ENCODE peak calls at places on chromosomes 1 and 21, in eight cellular contexts. One of them, this sample, is unnamed.

GRCh38 chr1:67126111-67126746 is 8.5 kb downstream of the C1orf141 start:
- DNase-seq in prostate gland: no peak
- DNase-seq in heart left ventricle: no peak
- DNase-seq in tibial artery: no peak
- DNase-seq in HCT116: no peak
- DNase-seq in ovary: no peak
- DNase-seq in cardiac muscle cell: peak; percentile 43
- DNase-seq in AG04450: no peak
- DNase-seq in this sample: no peak

GRCh38 chr1:100390507-100390906 is 38.2 kb downstream of the CDC14A start:
- DNase-seq in prostate gland: no peak
- DNase-seq in heart left ventricle: no peak
- DNase-seq in tibial artery: no peak
- DNase-seq in HCT116: no peak
- DNase-seq in ovary: no peak
- DNase-seq in cardiac muscle cell: no peak
- DNase-seq in AG04450: no peak
- DNase-seq in this sample: no peak

GRCh38 chr1:23559985-23560755 is 869 bp upstream of the ID3 start:
- DNase-seq in prostate gland: no peak
- DNase-seq in heart left ventricle: no peak
- DNase-seq in tibial artery: no peak
- DNase-seq in HCT116: no peak
- DNase-seq in ovary: no peak
- DNase-seq in cardiac muscle cell: peak; percentile 48
- DNase-seq in AG04450: no peak
- DNase-seq in this sample: no peak

GRCh38 chr21:14773777-14774345 is 227.7 kb upstream of the SAMSN1 start:
- DNase-seq in prostate gland: no peak
- DNase-seq in heart left ventricle: peak; percentile 32
- DNase-seq in tibial artery: peak; percentile 66
- DNase-seq in HCT116: peak; percentile 29
- DNase-seq in ovary: no peak
- DNase-seq in cardiac muscle cell: peak; percentile 46
- DNase-seq in AG04450: no peak
- DNase-seq in this sample: no peak

GRCh38 chr1:94527447-94528031 is 14.0 kb downstream of the F3 start:
- DNase-seq in prostate gland: no peak
- DNase-seq in heart left ventricle: no peak
- DNase-seq in tibial artery: no peak
- DNase-seq in HCT116: peak; percentile 44
- DNase-seq in ovary: no peak
- DNase-seq in cardiac muscle cell: peak; percentile 45
- DNase-seq in AG04450: no peak
- DNase-seq in this sample: no peak

GRCh38 chr1:205630241-205630640 is 1.6 kb downstream of the ELK4 start:
- DNase-seq in prostate gland: no peak
- DNase-seq in heart left ventricle: no peak
- DNase-seq in tibial artery: no peak
- DNase-seq in HCT116: no peak
- DNase-seq in ovary: no peak
- DNase-seq in cardiac muscle cell: peak; percentile 47
- DNase-seq in AG04450: no peak
- DNase-seq in this sample: no peak

GRCh38 chr21:42238185-42238934 is 19.4 kb downstream of the ABCG1 start:
- DNase-seq in prostate gland: no peak
- DNase-seq in heart left ventricle: no peak
- DNase-seq in tibial artery: no peak
- DNase-seq in HCT116: no peak
- DNase-seq in ovary: no peak
- DNase-seq in cardiac muscle cell: no peak
- DNase-seq in AG04450: no peak
- DNase-seq in this sample: peak; percentile 2

GRCh38 chr1:108190686-108191416 is 9.3 kb downstream of the SLC25A24 start:
- DNase-seq in prostate gland: no peak
- DNase-seq in heart left ventricle: no peak
- DNase-seq in tibial artery: no peak
- DNase-seq in HCT116: no peak
- DNase-seq in ovary: no peak
- DNase-seq in cardiac muscle cell: no peak
- DNase-seq in AG04450: no peak
- DNase-seq in this sample: no peak

GRCh38 chr21:33993286-33994231 is 78.0 kb upstream of the ATP5PO start:
- DNase-seq in prostate gland: no peak
- DNase-seq in heart left ventricle: no peak
- DNase-seq in tibial artery: peak; percentile 33
- DNase-seq in HCT116: no peak
- DNase-seq in ovary: no peak
- DNase-seq in cardiac muscle cell: no peak
- DNase-seq in AG04450: no peak
- DNase-seq in this sample: no peak

GRCh38 chr1:155218854-155219591 is 10.5 kb downstream of the MTX1 start:
- DNase-seq in prostate gland: peak; percentile 51
- DNase-seq in heart left ventricle: no peak
- DNase-seq in tibial artery: peak; percentile 54
- DNase-seq in HCT116: peak; percentile 71
- DNase-seq in ovary: no peak
- DNase-seq in cardiac muscle cell: peak; percentile 79
- DNase-seq in AG04450: no peak
- DNase-seq in this sample: no peak

GRCh38 chr1:221849897-221850296 is 108.0 kb upstream of the DUSP10 start:
- DNase-seq in prostate gland: no peak
- DNase-seq in heart left ventricle: no peak
- DNase-seq in tibial artery: no peak
- DNase-seq in HCT116: no peak
- DNase-seq in ovary: no peak
- DNase-seq in cardiac muscle cell: no peak
- DNase-seq in AG04450: no peak
- DNase-seq in this sample: no peak
- H3K4me3 ChIP-seq in prostate gland: no peak overlapping the region
- H3K4me3 ChIP-seq in heart left ventricle: no peak overlapping the region
- H3K4me3 ChIP-seq in tibial artery: no peak overlapping the region
- H3K4me3 ChIP-seq in HCT116: no peak overlapping the region
- H3K4me3 ChIP-seq in ovary: no peak overlapping the region
- H3K4me3 ChIP-seq in cardiac muscle cell: no peak overlapping the region
- H3K4me3 ChIP-seq in AG04450: no peak overlapping the region
- H3K4me3 ChIP-seq in this sample: no peak overlapping the region

GRCh38 chr1:3261969-3262579 is 192.4 kb upstream of the ARHGEF16 start:
- DNase-seq in prostate gland: no peak
- DNase-seq in heart left ventricle: no peak
- DNase-seq in tibial artery: no peak
- DNase-seq in HCT116: no peak
- DNase-seq in ovary: no peak
- DNase-seq in cardiac muscle cell: no peak
- DNase-seq in AG04450: no peak
- DNase-seq in this sample: peak; percentile 21

GRCh38 chr1:3262681-3263286 is 191.7 kb upstream of the ARHGEF16 start:
- DNase-seq in prostate gland: no peak
- DNase-seq in heart left ventricle: no peak
- DNase-seq in tibial artery: no peak
- DNase-seq in HCT116: no peak
- DNase-seq in ovary: no peak
- DNase-seq in cardiac muscle cell: no peak
- DNase-seq in AG04450: no peak
- DNase-seq in this sample: peak; percentile 12

GRCh38 chr1:3263790-3264189 is 190.7 kb upstream of the ARHGEF16 start:
- DNase-seq in prostate gland: no peak
- DNase-seq in heart left ventricle: no peak
- DNase-seq in tibial artery: no peak
- DNase-seq in HCT116: no peak
- DNase-seq in ovary: no peak
- DNase-seq in cardiac muscle cell: no peak
- DNase-seq in AG04450: no peak
- DNase-seq in this sample: no peak

GRCh38 chr1:3259020-3259419 is 190.0 kb downstream of the PRDM16 start:
- DNase-seq in prostate gland: no peak
- DNase-seq in heart left ventricle: no peak
- DNase-seq in tibial artery: no peak
- DNase-seq in HCT116: no peak
- DNase-seq in ovary: no peak
- DNase-seq in cardiac muscle cell: no peak
- DNase-seq in AG04450: no peak
- DNase-seq in this sample: no peak

GRCh38 chr1:3261007-3261968 is 192.3 kb downstream of the PRDM16 start:
- DNase-seq in prostate gland: no peak
- DNase-seq in heart left ventricle: no peak
- DNase-seq in tibial artery: no peak
- DNase-seq in HCT116: no peak
- DNase-seq in ovary: no peak
- DNase-seq in cardiac muscle cell: no peak
- DNase-seq in AG04450: no peak
- DNase-seq in this sample: peak; percentile 45
- H3K27ac ChIP-seq in prostate gland: no peak overlapping the region
- H3K27ac ChIP-seq in heart left ventricle: no peak overlapping the region
- H3K27ac ChIP-seq in tibial artery: no peak overlapping the region
- H3K27ac ChIP-seq in HCT116: no peak overlapping the region
- H3K27ac ChIP-seq in ovary: no peak overlapping the region
- H3K27ac ChIP-seq in cardiac muscle cell: no peak overlapping the region
- H3K27ac ChIP-seq in AG04450: no peak overlapping the region
- H3K27ac ChIP-seq in this sample: no peak overlapping the region

GRCh38 chr1:110242062-110242461 is 31.9 kb downstream of the KCNC4 start:
- DNase-seq in prostate gland: no peak
- DNase-seq in heart left ventricle: no peak
- DNase-seq in tibial artery: no peak
- DNase-seq in HCT116: no peak
- DNase-seq in ovary: no peak
- DNase-seq in cardiac muscle cell: no peak
- DNase-seq in AG04450: no peak
- DNase-seq in this sample: no peak
- TF ChIP-seq CTCF in prostate gland: no peak
- TF ChIP-seq CTCF in heart left ventricle: no peak
- TF ChIP-seq CTCF in tibial artery: no peak
- TF ChIP-seq CTCF in HCT116: no peak
- TF ChIP-seq CTCF in ovary: no peak
- TF ChIP-seq CTCF in cardiac muscle cell: no peak
- TF ChIP-seq CTCF in AG04450: no peak
- TF ChIP-seq CTCF in this sample: no peak

GRCh38 chr1:65002156-65002507 is 35.8 kb upstream of the JAK1 start:
- DNase-seq in prostate gland: peak; percentile 10
- DNase-seq in heart left ventricle: no peak
- DNase-seq in tibial artery: no peak
- DNase-seq in HCT116: no peak
- DNase-seq in ovary: peak; percentile 45
- DNase-seq in cardiac muscle cell: no peak
- DNase-seq in AG04450: no peak
- DNase-seq in this sample: no peak
- H3K4me3 ChIP-seq in prostate gland: peak overlapping the region; percentile 57
- H3K4me3 ChIP-seq in heart left ventricle: peak overlapping the region; percentile 69
- H3K4me3 ChIP-seq in tibial artery: peak overlapping the region; percentile 61
- H3K4me3 ChIP-seq in HCT116: peak overlapping the region; percentile 65
- H3K4me3 ChIP-seq in ovary: peak overlapping the region; percentile 71
- H3K4me3 ChIP-seq in cardiac muscle cell: peak overlapping the region; percentile 35
- H3K4me3 ChIP-seq in AG04450: peak overlapping the region; percentile 69
- H3K4me3 ChIP-seq in this sample: peak overlapping the region; percentile 47

GRCh38 chr1:12485231-12486172 is 132.5 kb downstream of the DHRS3 start:
- DNase-seq in prostate gland: no peak
- DNase-seq in heart left ventricle: no peak
- DNase-seq in tibial artery: no peak
- DNase-seq in HCT116: no peak
- DNase-seq in ovary: no peak
- DNase-seq in cardiac muscle cell: peak; percentile 30
- DNase-seq in AG04450: no peak
- DNase-seq in this sample: peak; percentile 36

GRCh38 chr1:12482999-12483398 is 135.0 kb downstream of the DHRS3 start:
- DNase-seq in prostate gland: no peak
- DNase-seq in heart left ventricle: no peak
- DNase-seq in tibial artery: no peak
- DNase-seq in HCT116: no peak
- DNase-seq in ovary: no peak
- DNase-seq in cardiac muscle cell: peak; percentile 30
- DNase-seq in AG04450: no peak
- DNase-seq in this sample: no peak

GRCh38 chr1:12488666-12489354 is 129.2 kb downstream of the DHRS3 start:
- DNase-seq in prostate gland: no peak
- DNase-seq in heart left ventricle: no peak
- DNase-seq in tibial artery: no peak
- DNase-seq in HCT116: peak; percentile 65
- DNase-seq in ovary: no peak
- DNase-seq in cardiac muscle cell: no peak
- DNase-seq in AG04450: no peak
- DNase-seq in this sample: no peak

GRCh38 chr1:12487520-12487919 is 130.5 kb downstream of the DHRS3 start:
- DNase-seq in prostate gland: no peak
- DNase-seq in heart left ventricle: no peak
- DNase-seq in tibial artery: no peak
- DNase-seq in HCT116: no peak
- DNase-seq in ovary: no peak
- DNase-seq in cardiac muscle cell: no peak
- DNase-seq in AG04450: no peak
- DNase-seq in this sample: no peak

DNA sequence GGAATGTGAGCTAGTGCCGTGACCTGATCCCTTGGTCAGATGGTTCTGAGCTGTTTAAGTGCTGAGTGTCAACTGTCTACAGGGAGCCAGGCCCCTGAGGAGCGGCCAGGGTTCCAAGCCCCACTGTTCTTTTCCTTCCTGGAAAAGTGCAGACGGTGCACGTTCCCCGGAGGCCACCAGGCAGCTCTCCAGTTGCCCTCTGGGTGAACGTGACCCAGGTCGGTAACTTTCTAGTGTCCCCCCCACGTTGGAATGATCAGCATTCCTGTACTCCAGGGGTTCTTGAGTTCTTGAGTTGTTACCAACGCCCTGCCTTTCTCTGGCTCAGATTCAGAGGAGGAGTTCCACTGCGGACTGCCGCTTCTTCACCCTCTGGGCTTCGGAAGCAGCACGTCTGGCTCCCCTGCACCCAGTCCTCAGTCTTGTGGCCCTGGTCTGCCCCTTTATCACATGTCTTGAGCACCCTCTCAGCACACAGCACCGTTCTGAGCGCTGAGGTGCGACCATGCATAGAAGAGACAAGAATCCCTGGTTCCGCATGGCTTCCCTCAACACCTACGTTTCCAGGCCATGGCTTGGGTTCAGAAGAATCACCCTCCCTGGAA is 131.5 kb downstream of the DHRS3 start:
- DNase-seq in prostate gland: no peak
- DNase-seq in heart left ventricle: peak; percentile 52
- DNase-seq in tibial artery: peak; percentile 62
- DNase-seq in HCT116: peak; percentile 67
- DNase-seq in ovary: peak; percentile 52
- DNase-seq in cardiac muscle cell: peak; percentile 69
- DNase-seq in AG04450: no peak
- DNase-seq in this sample: no peak
- H3K27ac ChIP-seq in prostate gland: peak overlapping the region; percentile 77
- H3K27ac ChIP-seq in heart left ventricle: peak overlapping the region; percentile 21
- H3K27ac ChIP-seq in tibial artery: peak overlapping the region; percentile 42
- H3K27ac ChIP-seq in HCT116: peak overlapping the region; percentile 64
- H3K27ac ChIP-seq in ovary: no peak overlapping the region
- H3K27ac ChIP-seq in cardiac muscle cell: no peak overlapping the region
- H3K27ac ChIP-seq in AG04450: no peak overlapping the region
- H3K27ac ChIP-seq in this sample: peak overlapping the region; percentile 9

GRCh38 chr1:233520510-233521191 is 93.3 kb upstream of the KCNK1 start:
- DNase-seq in prostate gland: no peak
- DNase-seq in heart left ventricle: no peak
- DNase-seq in tibial artery: no peak
- DNase-seq in HCT116: peak; percentile 68
- DNase-seq in ovary: no peak
- DNase-seq in cardiac muscle cell: no peak
- DNase-seq in AG04450: no peak
- DNase-seq in this sample: no peak
- TF ChIP-seq CTCF in prostate gland: no peak
- TF ChIP-seq CTCF in heart left ventricle: no peak
- TF ChIP-seq CTCF in tibial artery: no peak
- TF ChIP-seq CTCF in HCT116: no peak
- TF ChIP-seq CTCF in ovary: no peak
- TF ChIP-seq CTCF in cardiac muscle cell: no peak
- TF ChIP-seq CTCF in AG04450: no peak
- TF ChIP-seq CTCF in this sample: no peak

GRCh38 chr1:3598522-3599285 is 12.6 kb downstream of the MEGF6 start:
- DNase-seq in prostate gland: no peak
- DNase-seq in heart left ventricle: no peak
- DNase-seq in tibial artery: no peak
- DNase-seq in HCT116: no peak
- DNase-seq in ovary: no peak
- DNase-seq in cardiac muscle cell: no peak
- DNase-seq in AG04450: no peak
- DNase-seq in this sample: no peak
- H3K4me3 ChIP-seq in prostate gland: no peak overlapping the region
- H3K4me3 ChIP-seq in heart left ventricle: peak overlapping the region; percentile 14
- H3K4me3 ChIP-seq in tibial artery: no peak overlapping the region
- H3K4me3 ChIP-seq in HCT116: no peak overlapping the region
- H3K4me3 ChIP-seq in ovary: no peak overlapping the region
- H3K4me3 ChIP-seq in cardiac muscle cell: no peak overlapping the region
- H3K4me3 ChIP-seq in AG04450: no peak overlapping the region
- H3K4me3 ChIP-seq in this sample: no peak overlapping the region

This sample was measured in pancreas.